ENCODE peak calls at places on chromosome 12, in four cellular contexts. S is heart left ventricle, W is sigmoid colon, X is IMR-90. T is an unnamed sample.

GRCh38 chr12:109760031-109760929 is 46.7 kb downstream of the FAM222A start:
- DNase-seq in S (peak; percentile 82), W (peak; percentile 70), X (no peak), T (peak; percentile 86)

GRCh38 chr12:12723681-12724420 is 6.7 kb downstream of the CDKN1B start:
- DNase-seq in S (peak; percentile 48), W (peak; percentile 73), X (peak; percentile 25), T (peak; percentile 59)

GRCh38 chr12:19884081-19884480 is 444.8 kb downstream of the AEBP2 start:
- DNase-seq in S (no peak), W (peak; percentile 66), X (no peak), T (no peak)

GRCh38 chr12:132143328-132144071 is 619 bp downstream of the DDX51 start:
- DNase-seq in S (no peak), W (no peak), X (no peak), T (no peak)

GRCh38 chr12:30908389-30909087 is 18.0 kb upstream of the TSPAN11 start:
- DNase-seq in S (no peak), W (no peak), X (peak; percentile 45), T (no peak)

GRCh38 chr12:120903382-120903817 is 758 bp downstream of the SPPL3 start:
- DNase-seq in S (peak; percentile 72), W (peak; percentile 81), X (peak; percentile 16), T (peak; percentile 80)

GRCh38 chr12:46494424-46494823 is 121.9 kb upstream of the SLC38A2 start:
- DNase-seq in S (no peak), W (no peak), X (peak; percentile 85), T (no peak)

GRCh38 chr12:102407776-102408486 is 72.4 kb downstream of the IGF1 start:
- DNase-seq in S (no peak), W (no peak), X (peak; percentile 69), T (no peak)

GRCh38 chr12:131194166-131194565 is 240.5 kb downstream of the ADGRD1 start:
- DNase-seq in S (no peak), W (no peak), X (no peak), T (no peak)

GRCh38 chr12:23816394-23816851 is 133.0 kb downstream of the SOX5 start:
- DNase-seq in S (no peak), W (no peak), X (no peak), T (no peak)

GRCh38 chr12:49872781-49873181 is 29.9 kb upstream of the BCDIN3D start:
- DNase-seq in S (no peak), W (no peak), X (peak; percentile 54), T (no peak)

GRCh38 chr12:124655317-124656213 is 88.2 kb upstream of the NCOR2 start:
- DNase-seq in S (peak; percentile 91), W (peak; percentile 91), X (peak; percentile 93), T (no peak)

GRCh38 chr12:59736786-59737185 is 141.0 kb downstream of the SLC16A7 start:
- DNase-seq in S (no peak), W (no peak), X (peak; percentile 96), T (no peak)

GRCh38 chr12:28082101-28082500 is 108.2 kb upstream of the CCDC91 start:
- DNase-seq in S (no peak), W (no peak), X (peak; percentile 6), T (no peak)

GRCh38 chr12:13472690-13473089 is 276.2 kb downstream of the EMP1 start:
- DNase-seq in S (no peak), W (no peak), X (peak; percentile 3), T (no peak)

GRCh38 chr12:20376984-20377383 is 8.6 kb downstream of the PDE3A start:
- DNase-seq in S (no peak), W (no peak), X (peak; percentile 30), T (no peak)

GRCh38 chr12:10389941-10390340 is at the start of gene KLRK1:
- DNase-seq in S (no peak), W (no peak), X (no peak), T (no peak)

GRCh38 chr12:94336201-94336915 is 123.3 kb downstream of the CEP83 start:
- DNase-seq in S (no peak), W (no peak), X (peak; percentile 66), T (no peak)

GRCh38 chr12:55728185-55728931 is 451 bp downstream of the CD63 start:
- DNase-seq in S (peak; percentile 88), W (peak; percentile 94), X (peak; percentile 53), T (peak; percentile 89)

GRCh38 chr12:93127582-93128331 is 198.7 kb upstream of the EEA1 start:
- DNase-seq in S (peak; percentile 92), W (peak; percentile 91), X (peak; percentile 92), T (peak; percentile 75)

GRCh38 chr12:95096378-95096777 is 23.0 kb upstream of the NR2C1 start:
- DNase-seq in S (no peak), W (no peak), X (no peak), T (no peak)

GRCh38 chr12:116535241-116535640 is 23.9 kb upstream of the MAP1LC3B2 start:
- DNase-seq in S (no peak), W (no peak), X (no peak), T (no peak)

GRCh38 chr12:116538682-116539264 is 20.4 kb upstream of the MAP1LC3B2 start:
- DNase-seq in S (no peak), W (no peak), X (no peak), T (no peak)

GRCh38 chr12:116539361-116539771 is 19.8 kb upstream of the MAP1LC3B2 start:
- DNase-seq in S (no peak), W (no peak), X (peak; percentile 73), T (no peak)

GRCh38 chr12:116538076-116538591 is 21.0 kb upstream of the MAP1LC3B2 start:
- DNase-seq in S (no peak), W (no peak), X (no peak), T (no peak)

DNA sequence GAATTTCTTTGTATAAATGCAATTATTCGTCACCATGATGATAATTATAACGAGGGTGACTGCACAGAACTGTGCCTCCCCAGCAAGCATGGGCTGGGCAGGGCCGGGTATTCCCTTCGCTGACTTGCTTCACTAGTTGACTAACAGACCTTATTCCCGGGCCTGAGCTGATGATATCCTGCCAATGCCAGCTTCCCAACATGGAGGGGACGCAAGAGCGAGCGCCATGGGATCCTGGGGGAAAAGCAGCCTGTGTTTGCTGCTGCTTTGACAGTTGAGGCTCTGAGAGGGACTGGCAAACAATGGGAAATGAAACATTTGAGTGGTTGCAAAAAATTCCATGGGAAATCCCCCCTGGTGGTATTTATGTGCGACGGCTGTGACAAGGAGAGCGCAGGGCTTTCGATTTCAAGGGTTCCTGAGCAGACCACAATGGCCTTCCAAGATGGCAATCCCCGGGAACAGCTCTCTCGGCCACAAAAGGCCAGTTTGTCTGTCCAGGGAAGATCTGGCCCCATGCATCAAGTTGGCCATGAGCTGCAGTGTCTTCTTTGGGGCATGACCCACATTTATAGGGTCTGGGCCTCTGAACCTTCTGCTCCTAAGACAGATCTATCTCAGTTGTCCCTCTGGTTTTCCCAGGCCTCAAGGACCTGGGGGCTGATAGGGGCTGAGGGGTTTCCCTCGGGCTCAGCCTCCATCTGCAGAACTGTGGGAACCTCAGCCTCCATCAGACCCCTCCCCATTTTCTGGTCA is 21.9 kb upstream of the MAP1LC3B2 start:
- DNase-seq in S (no peak), W (no peak), X (no peak), T (no peak)
- H3K27ac ChIP-seq in S (peak overlapping the region; percentile 84), W (no peak overlapping the region), X (no peak overlapping the region), T (no peak overlapping the region)

DNA sequence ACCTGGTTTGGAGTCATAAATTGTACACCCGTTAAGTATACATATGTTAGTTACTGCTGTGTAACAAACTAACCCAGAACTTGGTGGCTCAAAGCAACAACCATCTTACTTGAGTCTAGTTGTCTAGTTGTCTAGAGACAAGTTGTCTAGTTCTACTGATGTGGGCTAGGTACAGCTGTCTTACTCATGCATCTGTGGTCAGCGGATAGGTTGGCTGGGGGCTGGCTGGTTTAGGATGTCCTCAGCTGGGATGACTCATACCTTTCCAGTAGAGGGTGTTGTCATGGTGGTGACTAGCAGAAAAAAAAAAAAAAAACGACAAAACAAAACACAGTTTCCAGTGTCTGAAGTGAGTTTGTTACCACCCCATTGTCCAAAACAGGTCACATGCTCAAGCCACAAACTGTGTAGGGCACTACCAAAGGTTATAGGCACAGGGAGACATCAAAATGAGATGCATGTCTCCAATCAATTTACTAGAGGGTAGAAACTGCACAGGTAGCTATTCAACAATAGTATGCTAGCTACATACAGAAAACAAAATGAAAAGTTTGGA is 680.3 kb downstream of the MED13L start:
- DNase-seq in S (no peak), W (no peak), X (peak; percentile 35), T (no peak)
- TF ChIP-seq CTCF in S (no peak), W (no peak), X (no peak), T (no peak)

GRCh38 chr12:57096099-57096572 is 7.2 kb downstream of the NAB2 start:
- DNase-seq in S (no peak), W (no peak), X (no peak), T (no peak)

GRCh38 chr12:57093412-57094193 is 4.7 kb downstream of the NAB2 start:
- DNase-seq in S (peak; percentile 79), W (peak; percentile 94), X (peak; percentile 90), T (peak; percentile 73)

GRCh38 chr12:57092876-57093411 is 4.0 kb downstream of the NAB2 start:
- DNase-seq in S (no peak), W (no peak), X (no peak), T (no peak)

GRCh38 chr12:57095440-57095839 is 6.5 kb downstream of the NAB2 start:
- DNase-seq in S (no peak), W (no peak), X (no peak), T (no peak)

DNA sequence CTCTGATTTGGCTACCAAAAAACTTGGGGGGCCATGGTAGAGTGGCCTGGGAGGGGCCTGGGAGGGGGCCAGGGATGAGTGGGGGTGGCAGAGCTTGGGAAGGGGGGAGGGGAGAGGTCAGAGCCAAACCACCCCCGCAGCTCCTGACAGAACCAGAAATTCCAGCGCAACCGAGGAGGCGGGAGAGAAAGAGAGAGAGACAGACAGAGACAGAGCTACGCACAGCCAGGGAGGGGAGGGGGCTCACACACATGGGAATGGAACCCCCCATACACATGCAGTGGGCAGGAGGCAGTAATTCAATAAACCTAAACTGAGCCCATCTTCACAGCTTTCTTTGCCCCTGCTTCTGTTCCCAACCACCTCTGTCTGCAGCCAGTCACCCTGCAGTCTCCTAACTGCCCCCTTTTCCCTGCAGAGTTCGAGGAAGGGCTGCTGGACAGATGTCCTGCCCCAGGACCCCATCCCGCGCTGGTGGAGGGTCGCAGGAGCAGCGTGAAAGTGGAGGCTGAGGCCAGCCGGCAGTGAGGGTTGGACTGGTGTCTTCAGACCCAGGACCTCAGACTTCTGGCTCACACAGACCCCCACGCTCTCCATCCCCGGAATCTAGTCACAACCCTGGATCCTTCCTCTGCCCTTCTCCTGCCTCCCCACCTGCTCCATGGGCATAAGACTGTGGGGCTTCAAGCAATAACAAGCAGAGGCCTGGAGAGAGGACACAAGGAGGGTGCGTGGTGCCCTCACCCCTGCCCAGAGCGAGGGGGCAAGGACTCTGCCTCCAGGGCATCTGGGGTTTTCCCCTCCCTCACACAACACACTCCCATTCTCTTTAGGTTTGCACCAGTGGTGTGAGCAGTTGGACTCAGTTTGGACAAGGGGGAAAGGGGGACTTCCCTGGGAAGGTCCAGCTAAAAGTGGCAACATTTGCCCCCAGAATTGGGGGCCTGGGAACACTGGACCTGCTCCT is 5.6 kb downstream of the NAB2 start:
- DNase-seq in S (no peak), W (no peak), X (no peak), T (no peak)
- H3K4me3 ChIP-seq in S (no peak overlapping the region), W (no peak overlapping the region), X (no peak overlapping the region), T (no peak overlapping the region)

GRCh38 chr12:26809611-26810298 is 23.2 kb downstream of the ITPR2 start:
- DNase-seq in S (no peak), W (no peak), X (no peak), T (no peak)
- H3K27ac ChIP-seq in S (peak overlapping the region; percentile 68), W (peak overlapping the region; percentile 65), X (no peak overlapping the region), T (peak overlapping the region; percentile 2)

DNA sequence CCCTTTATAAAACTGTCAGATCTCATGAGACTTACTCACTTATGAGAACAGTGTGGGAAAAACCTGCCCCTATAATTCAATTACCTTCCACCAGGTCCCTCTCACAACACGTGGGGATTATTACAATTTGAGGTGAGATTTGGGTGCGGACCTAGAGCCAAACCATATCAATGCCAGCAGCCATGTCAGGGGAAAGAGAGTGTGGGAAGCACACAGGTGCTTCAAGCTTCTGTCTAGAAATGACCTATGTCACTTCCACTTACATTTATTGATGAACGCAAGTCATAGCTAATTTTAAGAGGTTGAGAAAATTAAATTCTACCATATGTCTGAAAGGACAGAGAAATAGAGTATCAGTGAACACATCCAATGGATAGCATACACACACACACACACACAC is 32.5 kb upstream of the E2F7 start:
- DNase-seq in S (no peak), W (no peak), X (no peak), T (no peak)
- TF ChIP-seq CTCF in S (no peak), W (no peak), X (no peak), T (no peak)

T was measured in lower lobe of right lung.